ENCODE peak calls at places on chromosomes 2 and 18, in six cellular contexts. One of them, this sample, is unnamed. For H3K4me1, the result is how much of the 10 kb centered on the place peaks cover.

GRCh38 chr2:23912054-23912453 is 14.9 kb downstream of the ATAD2B start:
- DNase-seq in uterus: no peak
- DNase-seq in left lung: no peak
- DNase-seq in left ventricle myocardium inferior: no peak
- DNase-seq in OCI-LY7: no peak
- DNase-seq in prostate gland: no peak
- DNase-seq in this sample: no peak

GRCh38 chr2:402721-403120 is 114.8 kb upstream of the ALKAL2 start:
- DNase-seq in prostate gland: no peak
- DNase-seq in OCI-LY7: no peak
- DNase-seq in uterus: no peak
- DNase-seq in left lung: no peak
- DNase-seq in left ventricle myocardium inferior: no peak
- DNase-seq in this sample: no peak

GRCh38 chr2:216651370-216651881 is 18.2 kb downstream of the IGFBP2 start:
- DNase-seq in OCI-LY7: no peak
- DNase-seq in left lung: no peak
- DNase-seq in prostate gland: no peak
- DNase-seq in uterus: no peak
- DNase-seq in left ventricle myocardium inferior: no peak
- DNase-seq in this sample: no peak

GRCh38 chr18:48548921-48549320 is 10.1 kb downstream of the CTIF start:
- DNase-seq in uterus: no peak
- DNase-seq in prostate gland: no peak
- DNase-seq in OCI-LY7: no peak
- DNase-seq in left ventricle myocardium inferior: no peak
- DNase-seq in left lung: no peak
- DNase-seq in this sample: no peak

GRCh38 chr2:75476778-75477177 is 84.0 kb downstream of the EVA1A start:
- DNase-seq in OCI-LY7: no peak
- DNase-seq in prostate gland: no peak
- DNase-seq in left lung: no peak
- DNase-seq in uterus: no peak
- DNase-seq in left ventricle myocardium inferior: no peak
- DNase-seq in this sample: no peak

GRCh38 chr18:67380867-67381266 is 135.7 kb downstream of the DSEL start:
- DNase-seq in OCI-LY7: no peak
- DNase-seq in left ventricle myocardium inferior: no peak
- DNase-seq in uterus: no peak
- DNase-seq in left lung: peak
- DNase-seq in prostate gland: no peak
- DNase-seq in this sample: no peak

GRCh38 chr2:216017365-216017764 is 4.0 kb upstream of the MREG start:
- DNase-seq in OCI-LY7: peak
- DNase-seq in prostate gland: no peak
- DNase-seq in left ventricle myocardium inferior: no peak
- DNase-seq in uterus: no peak
- DNase-seq in left lung: no peak
- DNase-seq in this sample: no peak

GRCh38 chr2:68487773-68488355 is 20.5 kb downstream of the APLF start:
- DNase-seq in left ventricle myocardium inferior: no peak
- DNase-seq in uterus: no peak
- DNase-seq in left lung: no peak
- DNase-seq in prostate gland: no peak
- DNase-seq in OCI-LY7: peak
- DNase-seq in this sample: peak

GRCh38 chr2:170771049-170771937 is 1.1 kb downstream of the ERICH2 start:
- DNase-seq in OCI-LY7: no peak
- DNase-seq in left lung: no peak
- DNase-seq in left ventricle myocardium inferior: no peak
- DNase-seq in prostate gland: no peak
- DNase-seq in uterus: no peak
- DNase-seq in this sample: peak

GRCh38 chr2:84888401-84889276 is 7.8 kb upstream of the TRABD2A start:
- DNase-seq in prostate gland: no peak
- DNase-seq in uterus: no peak
- DNase-seq in OCI-LY7: peak
- DNase-seq in left ventricle myocardium inferior: no peak
- DNase-seq in left lung: no peak
- DNase-seq in this sample: peak

GRCh38 chr18:36532394-36532793 is 234.9 kb downstream of the FHOD3 start:
- DNase-seq in left ventricle myocardium inferior: no peak
- DNase-seq in prostate gland: no peak
- DNase-seq in OCI-LY7: no peak
- DNase-seq in uterus: no peak
- DNase-seq in left lung: no peak
- DNase-seq in this sample: no peak

GRCh38 chr2:71604709-71605085 is 151.3 kb downstream of the DYSF start:
- DNase-seq in OCI-LY7: no peak
- DNase-seq in left lung: peak
- DNase-seq in uterus: peak
- DNase-seq in prostate gland: no peak
- DNase-seq in left ventricle myocardium inferior: no peak
- DNase-seq in this sample: no peak

GRCh38 chr2:227860116-227860724 is 11.2 kb upstream of the DAW1 start:
- DNase-seq in left ventricle myocardium inferior: no peak
- DNase-seq in prostate gland: peak
- DNase-seq in uterus: no peak
- DNase-seq in left lung: no peak
- DNase-seq in OCI-LY7: no peak
- DNase-seq in this sample: no peak

GRCh38 chr18:34809697-34810096 is 99.6 kb downstream of the DTNA start:
- DNase-seq in left lung: no peak
- DNase-seq in uterus: peak
- DNase-seq in prostate gland: no peak
- DNase-seq in left ventricle myocardium inferior: peak
- DNase-seq in OCI-LY7: no peak
- DNase-seq in this sample: no peak

GRCh38 chr18:52903858-52904257 is 563.9 kb downstream of the DCC start:
- DNase-seq in prostate gland: no peak
- DNase-seq in left lung: no peak
- DNase-seq in uterus: no peak
- DNase-seq in left ventricle myocardium inferior: peak
- DNase-seq in OCI-LY7: peak
- DNase-seq in this sample: no peak

GRCh38 chr2:158321264-158321663 is 135.3 kb downstream of the CCDC148 start:
- DNase-seq in prostate gland: peak
- DNase-seq in OCI-LY7: no peak
- DNase-seq in uterus: no peak
- DNase-seq in left lung: no peak
- DNase-seq in left ventricle myocardium inferior: no peak
- DNase-seq in this sample: no peak

GRCh38 chr2:99970292-99970868 is 172.0 kb downstream of the AFF3 start:
- DNase-seq in uterus: no peak
- DNase-seq in OCI-LY7: no peak
- DNase-seq in left lung: no peak
- DNase-seq in left ventricle myocardium inferior: no peak
- DNase-seq in prostate gland: no peak
- DNase-seq in this sample: no peak

GRCh38 chr2:143030127-143030526 is 99.1 kb upstream of the ARHGAP15 start:
- DNase-seq in left lung: no peak
- DNase-seq in uterus: no peak
- DNase-seq in left ventricle myocardium inferior: no peak
- DNase-seq in prostate gland: no peak
- DNase-seq in OCI-LY7: peak
- DNase-seq in this sample: no peak

GRCh38 chr18:46294751-46295150 is 190.6 kb downstream of the HAUS1 start:
- DNase-seq in left lung: no peak
- DNase-seq in OCI-LY7: no peak
- DNase-seq in left ventricle myocardium inferior: no peak
- DNase-seq in uterus: no peak
- DNase-seq in prostate gland: no peak
- DNase-seq in this sample: no peak

GRCh38 chr2:199704358-199705238 is 146.4 kb downstream of the FTCDNL1 start:
- DNase-seq in left ventricle myocardium inferior: no peak
- DNase-seq in OCI-LY7: peak
- DNase-seq in uterus: no peak
- DNase-seq in left lung: no peak
- DNase-seq in prostate gland: peak
- DNase-seq in this sample: peak

GRCh38 chr2:48694143-48694542 is 61.4 kb downstream of the LHCGR start:
- DNase-seq in left lung: no peak
- DNase-seq in left ventricle myocardium inferior: no peak
- DNase-seq in OCI-LY7: no peak
- DNase-seq in uterus: no peak
- DNase-seq in prostate gland: no peak
- DNase-seq in this sample: no peak

GRCh38 chr2:227412877-227413276 is 25.1 kb upstream of the SCYGR1 start:
- DNase-seq in OCI-LY7: no peak
- DNase-seq in prostate gland: no peak
- DNase-seq in uterus: no peak
- DNase-seq in left lung: no peak
- DNase-seq in left ventricle myocardium inferior: no peak
- DNase-seq in this sample: no peak

GRCh38 chr18:13914170-13914569 is 1.2 kb downstream of the MC2R start:
- DNase-seq in uterus: no peak
- DNase-seq in prostate gland: no peak
- DNase-seq in left ventricle myocardium inferior: no peak
- DNase-seq in left lung: no peak
- DNase-seq in OCI-LY7: no peak
- DNase-seq in this sample: no peak

DNA sequence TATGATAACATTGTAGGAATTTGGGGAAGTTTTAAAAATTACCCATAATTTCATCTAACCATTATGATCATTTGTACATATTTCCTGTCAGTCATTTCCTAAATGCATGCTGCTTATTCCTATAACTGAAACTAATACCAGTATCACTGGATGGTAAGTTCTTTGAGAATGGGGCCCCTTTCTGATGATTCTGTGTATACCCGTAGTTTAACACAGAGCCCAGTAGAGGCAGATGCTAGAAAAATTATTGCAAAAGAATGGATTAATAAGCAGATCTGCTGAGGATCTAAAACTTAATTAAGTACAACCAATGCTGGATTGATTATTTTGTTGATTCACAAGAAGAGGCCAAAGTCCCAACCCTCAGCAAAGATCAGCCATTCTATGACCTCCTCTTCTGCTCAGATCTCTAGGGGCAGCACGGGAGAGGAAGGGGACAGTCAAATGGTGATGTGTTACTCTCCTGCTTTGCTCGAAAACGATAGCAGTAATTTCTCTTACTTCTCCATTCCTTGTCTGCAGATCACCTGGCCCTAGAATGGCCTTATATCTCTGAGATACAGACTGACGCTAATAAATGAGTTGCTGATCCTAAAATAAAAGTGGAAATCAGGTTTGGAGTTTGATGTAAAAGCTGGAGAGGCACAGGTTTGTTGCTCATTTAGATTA is 69.5 kb upstream of the PELI1 start:
- DNase-seq in prostate gland: no peak
- DNase-seq in left lung: no peak
- DNase-seq in uterus: no peak
- DNase-seq in OCI-LY7: peak
- DNase-seq in left ventricle myocardium inferior: no peak
- DNase-seq in this sample: no peak
- H3K4me3 ChIP-seq in prostate gland: no peak
- H3K4me3 ChIP-seq in left lung: no peak
- H3K4me3 ChIP-seq in uterus: no peak
- H3K4me3 ChIP-seq in OCI-LY7: peak
- H3K4me3 ChIP-seq in left ventricle myocardium inferior: peak
- H3K4me3 ChIP-seq in this sample: peak

DNA sequence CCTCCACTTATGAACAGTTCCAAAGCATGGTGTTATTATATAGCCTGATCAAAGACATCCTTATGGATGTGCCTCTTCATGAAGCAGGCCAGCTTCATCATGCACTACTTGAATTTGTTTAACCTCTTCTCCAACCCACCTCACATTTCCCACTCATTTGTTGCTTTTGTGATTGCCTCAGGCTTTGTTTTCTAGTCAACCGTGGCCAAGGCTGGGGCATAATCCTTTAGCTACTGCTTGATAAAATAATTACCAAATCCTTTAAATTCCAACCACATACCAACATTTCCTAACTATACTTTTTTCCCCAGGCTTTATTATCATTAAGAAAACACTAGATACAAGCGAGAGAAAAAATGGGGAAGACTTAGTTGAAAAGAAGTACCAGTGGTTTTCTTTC is 39.6 kb upstream of the SCN1A start:
- DNase-seq in left lung: no peak
- DNase-seq in OCI-LY7: no peak
- DNase-seq in prostate gland: no peak
- DNase-seq in left ventricle myocardium inferior: no peak
- DNase-seq in uterus: no peak
- DNase-seq in this sample: no peak
- H3K4me1 ChIP-seq in left lung: under half
- H3K4me1 ChIP-seq in OCI-LY7: under half
- H3K4me1 ChIP-seq in prostate gland: under half
- H3K4me1 ChIP-seq in left ventricle myocardium inferior: under half
- H3K4me1 ChIP-seq in uterus: under half
- H3K4me1 ChIP-seq in this sample: under half

DNA sequence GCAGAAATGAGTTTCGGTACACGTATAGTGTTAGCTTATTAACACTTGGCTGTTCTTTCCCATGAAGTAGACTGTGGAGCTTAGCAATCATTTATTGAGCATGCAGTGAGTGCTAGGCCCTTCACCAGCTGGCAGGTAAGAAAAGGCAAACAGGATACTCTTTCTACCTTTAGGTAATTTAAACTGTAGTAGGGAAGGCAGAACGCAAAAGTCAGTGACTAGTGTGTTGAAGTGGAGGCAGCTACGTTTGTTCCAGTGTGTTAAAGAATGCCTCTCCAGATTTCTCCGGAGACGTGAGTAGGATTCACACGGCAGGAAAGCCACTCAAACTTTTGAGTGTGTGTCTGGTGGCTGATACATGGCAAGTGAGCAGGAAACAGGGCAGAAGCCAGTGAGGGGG is 17.2 kb upstream of the SAG start:
- DNase-seq in OCI-LY7: no peak
- DNase-seq in prostate gland: no peak
- DNase-seq in uterus: no peak
- DNase-seq in left lung: no peak
- DNase-seq in left ventricle myocardium inferior: no peak
- DNase-seq in this sample: no peak
- H3K4me3 ChIP-seq in OCI-LY7: no peak
- H3K4me3 ChIP-seq in prostate gland: no peak
- H3K4me3 ChIP-seq in uterus: no peak
- H3K4me3 ChIP-seq in left lung: no peak
- H3K4me3 ChIP-seq in left ventricle myocardium inferior: no peak
- H3K4me3 ChIP-seq in this sample: no peak

DNA sequence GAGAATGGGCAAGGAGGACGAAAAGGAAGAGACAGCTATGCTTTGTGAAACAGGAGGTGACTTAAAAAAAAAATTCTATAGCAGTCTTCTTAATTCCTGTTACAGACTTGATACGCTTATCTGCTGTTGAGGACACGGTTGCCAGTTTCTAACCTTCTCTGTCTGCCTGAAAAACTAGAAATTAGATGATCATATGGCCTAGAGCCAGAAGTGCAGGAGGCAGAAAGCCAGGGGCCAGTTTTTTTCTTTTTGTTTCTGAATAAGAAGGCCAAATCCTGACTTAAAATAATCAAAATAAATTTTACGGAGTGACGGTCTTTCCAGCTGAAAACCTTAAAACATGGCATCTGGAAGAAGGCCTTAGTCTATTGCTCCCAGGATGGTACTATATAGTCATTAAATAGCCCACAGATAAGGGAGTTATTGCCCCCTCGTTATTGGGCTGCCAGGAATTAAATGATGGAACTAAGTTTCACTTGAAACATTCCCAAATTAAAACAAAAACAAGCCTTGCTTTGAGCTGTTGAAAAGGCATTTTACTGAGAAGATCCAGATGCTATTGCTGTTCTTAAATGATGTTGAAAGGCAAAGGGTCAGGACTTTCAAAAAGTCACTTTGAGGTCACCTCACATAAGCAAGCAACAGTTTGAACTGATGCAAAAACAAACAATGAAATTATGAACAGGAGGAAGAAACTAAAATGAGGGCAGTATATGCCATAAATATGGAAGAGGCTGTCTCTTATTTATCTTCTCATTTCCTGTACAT is 1.9 kb upstream of the AMMECR1L start:
- DNase-seq in OCI-LY7: no peak
- DNase-seq in left ventricle myocardium inferior: no peak
- DNase-seq in left lung: no peak
- DNase-seq in uterus: no peak
- DNase-seq in prostate gland: no peak
- DNase-seq in this sample: no peak
- H3K4me1 ChIP-seq in OCI-LY7: under half
- H3K4me1 ChIP-seq in left ventricle myocardium inferior: under half
- H3K4me1 ChIP-seq in left lung: under half
- H3K4me1 ChIP-seq in uterus: under half
- H3K4me1 ChIP-seq in prostate gland: under half
- H3K4me1 ChIP-seq in this sample: under half

This sample was measured in CD4-positive, alpha-beta memory T cell.